ENCODE peak calls at places on chromosomes 12 and 14, in five cellular contexts. Z is breast epithelium, B is RWPE2, A is WERI-Rb-1, F is right atrium auricular region. K is an unnamed sample.
A peak's percentile ranks its signal among the peaks of the same experiment; 100 is the strongest.

GRCh38 chr12:104870797-104871196 is 87.3 kb downstream of the SLC41A2 start:
- DNase-seq in Z (no peak), B (no peak), A (no peak), F (no peak), K (no peak)

GRCh38 chr12:111673503-111673902 is 12.3 kb downstream of the BRAP start:
- DNase-seq in Z (no peak), B (no peak), A (no peak), F (no peak), K (peak; percentile 24)

GRCh38 chr12:104055686-104056388 is 5.8 kb upstream of the GLT8D2 start:
- DNase-seq in Z (no peak), B (no peak), A (peak; percentile 76), F (peak; percentile 66), K (no peak)

GRCh38 chr12:115882941-115883340 is 394.6 kb downstream of the MED13L start:
- DNase-seq in Z (no peak), B (no peak), A (no peak), F (no peak), K (no peak)

GRCh38 chr12:113049976-113050742 is 6.4 kb upstream of the DTX1 start:
- DNase-seq in Z (no peak), B (no peak), A (no peak), F (no peak), K (no peak)

GRCh38 chr14:54629183-54629582 is 62.3 kb downstream of the SAMD4A start:
- DNase-seq in Z (no peak), B (no peak), A (no peak), F (no peak), K (no peak)

GRCh38 chr14:52078721-52079120 is 9.9 kb upstream of the NID2 start:
- DNase-seq in Z (no peak), B (no peak), A (no peak), F (no peak), K (no peak)

GRCh38 chr14:58793096-58793740 is 155.5 kb downstream of the DACT1 start:
- DNase-seq in Z (no peak), B (no peak), A (no peak), F (no peak), K (no peak)

GRCh38 chr14:50062438-50063039 is 53.8 kb downstream of the VCPKMT start:
- DNase-seq in Z (no peak), B (no peak), A (peak; percentile 77), F (no peak), K (peak; percentile 92)

GRCh38 chr12:100234591-100235304 is 32.1 kb downstream of the DEPDC4 start:
- DNase-seq in Z (no peak), B (no peak), A (no peak), F (no peak), K (peak; percentile 72)

GRCh38 chr12:2582631-2583616 is 211.8 kb upstream of the FKBP4 start:
- DNase-seq in Z (no peak), B (no peak), A (peak; percentile 69), F (no peak), K (peak; percentile 65)

GRCh38 chr14:22159968-22160367 is 429.1 kb downstream of the DAD1 start:
- DNase-seq in Z (no peak), B (no peak), A (no peak), F (no peak), K (peak; percentile 48)

GRCh38 chr14:73651005-73651404 is 6.2 kb downstream of the DNAL1 start:
- DNase-seq in Z (no peak), B (no peak), A (no peak), F (no peak), K (no peak)

GRCh38 chr14:51504626-51505025 is 147.1 kb upstream of the FRMD6 start:
- DNase-seq in Z (no peak), B (no peak), A (no peak), F (no peak), K (no peak)

GRCh38 chr12:79964100-79964627 is 29.3 kb upstream of the PPP1R12A start:
- DNase-seq in Z (no peak), B (no peak), A (no peak), F (no peak), K (no peak)

GRCh38 chr14:62018606-62019005 is 256.4 kb downstream of the SNAPC1 start:
- DNase-seq in Z (no peak), B (no peak), A (no peak), F (no peak), K (no peak)

GRCh38 chr12:87348071-87348470 is 681.1 kb downstream of the C12orf50 start:
- DNase-seq in Z (no peak), B (no peak), A (no peak), F (no peak), K (no peak)

GRCh38 chr12:78802593-78802992 is 62.0 kb upstream of the SYT1 start:
- DNase-seq in Z (no peak), B (no peak), A (peak; percentile 62), F (no peak), K (peak; percentile 66)

GRCh38 chr12:79454338-79454777 is 236.4 kb downstream of the PAWR start:
- DNase-seq in Z (no peak), B (no peak), A (no peak), F (no peak), K (no peak)

GRCh38 chr12:6852651-6853354 is 853 bp downstream of the USP5 start:
- DNase-seq in Z (no peak), B (no peak), A (peak; percentile 79), F (no peak), K (peak; percentile 71)

GRCh38 chr12:100512692-100513091 is 39.0 kb downstream of the NR1H4 start:
- DNase-seq in Z (no peak), B (no peak), A (no peak), F (no peak), K (no peak)

GRCh38 chr12:26112703-26113147 is 12.1 kb downstream of the BHLHE41 start:
- DNase-seq in Z (no peak), B (no peak), A (no peak), F (no peak), K (peak; percentile 30)

DNA sequence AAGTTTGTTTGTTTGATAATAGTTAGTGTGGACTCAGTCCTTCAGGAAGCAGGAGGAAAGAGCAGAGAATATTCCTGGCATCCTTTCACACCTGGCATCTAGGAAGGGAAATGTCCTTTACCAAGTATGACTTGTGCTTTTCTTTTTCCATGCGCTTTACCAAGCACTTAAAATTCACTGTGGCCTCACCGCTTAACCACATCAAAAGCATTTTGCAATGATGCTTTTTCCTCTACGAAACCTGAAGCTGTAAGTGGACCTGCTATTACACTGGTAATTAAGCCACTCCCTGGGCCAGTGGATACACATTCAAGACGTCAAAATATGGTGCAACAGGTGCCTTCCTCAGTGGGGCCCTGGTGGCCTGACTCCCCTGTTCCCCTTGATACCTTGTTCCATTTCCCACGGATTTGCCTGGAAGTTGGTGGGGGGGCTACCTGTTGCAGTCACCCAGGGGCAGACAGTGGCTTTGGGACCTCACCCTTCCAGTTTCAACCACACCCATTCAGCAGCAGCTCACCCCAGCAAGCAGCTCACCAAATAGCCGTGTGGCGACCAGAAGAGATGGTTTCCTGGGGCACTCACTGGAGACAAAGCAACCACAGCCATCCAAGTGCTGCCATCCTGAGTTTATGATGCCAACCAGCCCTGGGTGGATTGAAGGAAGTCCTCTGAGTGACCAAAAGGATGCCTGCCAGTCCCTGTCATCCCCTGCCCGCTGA is 14.2 kb upstream of the FZD10 start:
- DNase-seq in Z (no peak), B (no peak), A (no peak), F (no peak), K (no peak)
- H3K27me3 ChIP-seq in Z (no peaks in the 10 kb centered on the region), B (no peaks in the 10 kb centered on the region), A (no peaks in the 10 kb centered on the region), F (no peaks in the 10 kb centered on the region), K (peaks cover 3% of the 10 kb centered on the region)

GRCh38 chr14:68739701-68740100 is 53.2 kb downstream of the ZFP36L1 start:
- DNase-seq in Z (no peak), B (no peak), A (no peak), F (no peak), K (no peak)

GRCh38 chr14:68741839-68742470 is 50.9 kb downstream of the ZFP36L1 start:
- DNase-seq in Z (no peak), B (no peak), A (no peak), F (no peak), K (no peak)

GRCh38 chr14:68741481-68741799 is 51.4 kb downstream of the ZFP36L1 start:
- DNase-seq in Z (no peak), B (no peak), A (no peak), F (no peak), K (no peak)

GRCh38 chr14:68738559-68738958 is 54.3 kb downstream of the ZFP36L1 start:
- DNase-seq in Z (no peak), B (no peak), A (no peak), F (no peak), K (no peak)

GRCh38 chr14:68740798-68741480 is 51.9 kb downstream of the ZFP36L1 start:
- DNase-seq in Z (no peak), B (no peak), A (no peak), F (no peak), K (no peak)
- TF ChIP-seq CTCF in Z (no peak), B (no peak), A (no peak), F (no peak), K (no peak)

GRCh38 chr12:126742326-126742725 is 1524.6 kb upstream of the TMEM132C start:
- DNase-seq in Z (no peak), B (no peak), A (no peak), F (no peak), K (peak; percentile 33)
- H3K4me3 ChIP-seq in Z (no peak overlapping the region), B (no peak overlapping the region), A (no peak overlapping the region), F (no peak overlapping the region), K (no peak overlapping the region)

GRCh38 chr14:60652674-60653387 is 3.6 kb upstream of the SIX1 start:
- DNase-seq in Z (no peak), B (no peak), A (peak; percentile 30), F (no peak), K (no peak)
- H3K27me3 ChIP-seq in Z (peaks cover 98% of the 10 kb centered on the region), B (no peaks in the 10 kb centered on the region), A (peaks cover 21% of the 10 kb centered on the region), F (peaks cover 52% of the 10 kb centered on the region), K (no peaks in the 10 kb centered on the region)